ENCODE peak calls at places on chromosome 1, in seven cellular contexts. J, I, N, Q, B, F and L are unnamed samples.
A peak's percentile ranks its signal among the peaks of the same experiment; 100 is the strongest.

GRCh38 chr1:241990040-241990439 is 8.9 kb downstream of the MAP1LC3C start:
- DNase-seq in J (peak; percentile 94), I (peak; percentile 80), N (peak; percentile 61), Q (peak; percentile 92), B (peak; percentile 95), F (peak; percentile 23), L (peak; percentile 59)

GRCh38 chr1:67524143-67525052 is 94.2 kb upstream of the SERBP1 start:
- DNase-seq in J (no peak), I (no peak), N (no peak), Q (no peak), B (peak; percentile 27), F (no peak), L (no peak)

GRCh38 chr1:225999912-226000337 is 782 bp upstream of the SDE2 start:
- DNase-seq in J (peak; percentile 81), I (no peak), N (no peak), Q (peak; percentile 28), B (peak; percentile 9), F (no peak), L (no peak)

GRCh38 chr1:24562625-24563024 is 6.7 kb downstream of the NCMAP start:
- DNase-seq in J (no peak), I (no peak), N (no peak), Q (no peak), B (no peak), F (peak; percentile 45), L (no peak)

GRCh38 chr1:52427152-52427551 is 22.8 kb downstream of the PRPF38A start:
- DNase-seq in J (no peak), I (no peak), N (no peak), Q (no peak), B (no peak), F (no peak), L (no peak)

GRCh38 chr1:57881696-57882095 is 457.8 kb upstream of the DAB1 start:
- DNase-seq in J (no peak), I (no peak), N (no peak), Q (no peak), B (no peak), F (no peak), L (no peak)

GRCh38 chr1:208668991-208669390 is 424.8 kb upstream of the PLXNA2 start:
- DNase-seq in J (no peak), I (no peak), N (no peak), Q (peak; percentile 3), B (no peak), F (peak; percentile 75), L (no peak)

GRCh38 chr1:245771521-245772281 is 616.9 kb downstream of the KIF26B start:
- DNase-seq in J (peak; percentile 97), I (no peak), N (no peak), Q (peak; percentile 93), B (peak; percentile 97), F (peak; percentile 82), L (no peak)

GRCh38 chr1:64363616-64364015 is 106.3 kb upstream of the CACHD1 start:
- DNase-seq in J (no peak), I (no peak), N (no peak), Q (no peak), B (no peak), F (no peak), L (no peak)

GRCh38 chr1:38476111-38476783 is 383.3 kb downstream of the RRAGC start:
- DNase-seq in J (no peak), I (no peak), N (peak; percentile 58), Q (no peak), B (no peak), F (peak; percentile 63), L (no peak)

GRCh38 chr1:36125129-36125991 is at the start of gene COL8A2:
- DNase-seq in J (no peak), I (peak; percentile 49), N (peak; percentile 65), Q (no peak), B (no peak), F (peak; percentile 35), L (no peak)

GRCh38 chr1:227942716-227943261 is 4.9 kb downstream of the WNT9A start:
- DNase-seq in J (no peak), I (no peak), N (no peak), Q (no peak), B (no peak), F (no peak), L (no peak)

GRCh38 chr1:116286541-116286971 is 86.5 kb upstream of the ATP1A1 start:
- DNase-seq in J (peak; percentile 97), I (no peak), N (no peak), Q (peak; percentile 23), B (peak; percentile 87), F (no peak), L (no peak)

GRCh38 chr1:3902546-3902945 is 2.5 kb upstream of the C1orf174 start:
- DNase-seq in J (no peak), I (no peak), N (peak; percentile 15), Q (no peak), B (no peak), F (no peak), L (no peak)

GRCh38 chr1:8551057-8551456 is 233.1 kb downstream of the SLC45A1 start:
- DNase-seq in J (no peak), I (no peak), N (no peak), Q (no peak), B (no peak), F (no peak), L (no peak)

GRCh38 chr1:12339410-12339809 is 109.6 kb downstream of the VPS13D start:
- DNase-seq in J (no peak), I (no peak), N (no peak), Q (no peak), B (no peak), F (peak; percentile 21), L (no peak)

GRCh38 chr1:204464174-204464573 is 30.4 kb downstream of the PIK3C2B start:
- DNase-seq in J (no peak), I (no peak), N (no peak), Q (no peak), B (no peak), F (no peak), L (no peak)

GRCh38 chr1:1552263-1552639 is 11.8 kb upstream of the TMEM240 start:
- DNase-seq in J (no peak), I (no peak), N (no peak), Q (no peak), B (no peak), F (no peak), L (no peak)

GRCh38 chr1:1548591-1548990 is 8.2 kb upstream of the TMEM240 start:
- DNase-seq in J (no peak), I (no peak), N (no peak), Q (no peak), B (no peak), F (no peak), L (no peak)

GRCh38 chr1:1550591-1551432 is 10.4 kb upstream of the TMEM240 start:
- DNase-seq in J (peak; percentile 59), I (no peak), N (no peak), Q (peak; percentile 63), B (peak; percentile 61), F (peak; percentile 57), L (peak; percentile 35)

GRCh38 chr1:1551524-1552262 is 11.3 kb upstream of the TMEM240 start:
- DNase-seq in J (no peak), I (no peak), N (no peak), Q (no peak), B (no peak), F (no peak), L (peak; percentile 42)

GRCh38 chr1:1550087-1550486 is 9.7 kb upstream of the TMEM240 start:
- DNase-seq in J (no peak), I (no peak), N (no peak), Q (no peak), B (no peak), F (no peak), L (no peak)
- H3K4me3 ChIP-seq in J (no peak overlapping the region), I (no peak overlapping the region), N (no peak overlapping the region), Q (no peak overlapping the region), B (no peak overlapping the region), F (no peak overlapping the region), L (no peak overlapping the region)

DNA sequence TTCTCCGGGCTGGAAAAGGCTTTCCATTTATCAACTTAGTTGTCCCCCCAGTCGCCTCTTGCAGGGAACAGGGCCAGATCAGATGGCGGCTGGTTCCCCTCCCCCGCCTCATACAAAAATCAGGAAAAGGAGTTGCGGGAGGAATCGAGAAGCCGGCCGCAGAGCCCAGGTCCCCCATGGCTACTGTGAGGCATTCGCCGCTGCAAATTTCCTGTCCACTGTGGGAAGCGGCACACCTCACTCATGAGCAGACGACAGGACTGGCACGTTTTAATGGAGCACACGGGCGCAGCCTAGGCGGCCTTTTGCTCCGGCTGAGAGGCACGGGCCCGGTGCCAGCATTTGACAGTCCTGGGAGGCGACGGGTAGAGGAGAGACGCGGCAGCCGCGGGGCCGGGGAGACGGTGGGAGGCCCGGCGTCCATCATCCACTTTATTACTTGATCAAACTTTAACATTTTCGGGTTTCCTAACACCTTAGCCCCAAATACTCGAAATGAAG is 1.1 kb downstream of the GNG4 start:
- DNase-seq in J (no peak), I (peak; percentile 27), N (no peak), Q (no peak), B (no peak), F (peak; percentile 70), L (peak; percentile 28)
- H3K4me3 ChIP-seq in J (no peak overlapping the region), I (peak overlapping the region; percentile 60), N (peak overlapping the region; percentile 36), Q (no peak overlapping the region), B (no peak overlapping the region), F (peak overlapping the region; percentile 18), L (peak overlapping the region; percentile 42)

GRCh38 chr1:93977546-93977945 is 68.3 kb upstream of the GCLM start:
- DNase-seq in J (no peak), I (no peak), N (no peak), Q (peak; percentile 63), B (peak; percentile 66), F (no peak), L (no peak)

GRCh38 chr1:93979040-93979717 is 69.9 kb upstream of the GCLM start:
- DNase-seq in J (no peak), I (no peak), N (no peak), Q (no peak), B (no peak), F (no peak), L (no peak)

GRCh38 chr1:93980881-93981280 is 71.7 kb upstream of the GCLM start:
- DNase-seq in J (no peak), I (no peak), N (no peak), Q (peak; percentile 22), B (peak; percentile 24), F (no peak), L (no peak)

GRCh38 chr1:93980320-93980744 is 71.1 kb upstream of the GCLM start:
- DNase-seq in J (peak; percentile 30), I (no peak), N (no peak), Q (no peak), B (peak; percentile 22), F (peak; percentile 21), L (no peak)

GRCh38 chr1:93979718-93980319 is 70.6 kb upstream of the GCLM start:
- DNase-seq in J (peak; percentile 97), I (no peak), N (no peak), Q (peak; percentile 44), B (peak; percentile 98), F (no peak), L (no peak)
- H3K4me3 ChIP-seq in J (no peak overlapping the region), I (no peak overlapping the region), N (no peak overlapping the region), Q (no peak overlapping the region), B (no peak overlapping the region), F (no peak overlapping the region), L (no peak overlapping the region)

DNA sequence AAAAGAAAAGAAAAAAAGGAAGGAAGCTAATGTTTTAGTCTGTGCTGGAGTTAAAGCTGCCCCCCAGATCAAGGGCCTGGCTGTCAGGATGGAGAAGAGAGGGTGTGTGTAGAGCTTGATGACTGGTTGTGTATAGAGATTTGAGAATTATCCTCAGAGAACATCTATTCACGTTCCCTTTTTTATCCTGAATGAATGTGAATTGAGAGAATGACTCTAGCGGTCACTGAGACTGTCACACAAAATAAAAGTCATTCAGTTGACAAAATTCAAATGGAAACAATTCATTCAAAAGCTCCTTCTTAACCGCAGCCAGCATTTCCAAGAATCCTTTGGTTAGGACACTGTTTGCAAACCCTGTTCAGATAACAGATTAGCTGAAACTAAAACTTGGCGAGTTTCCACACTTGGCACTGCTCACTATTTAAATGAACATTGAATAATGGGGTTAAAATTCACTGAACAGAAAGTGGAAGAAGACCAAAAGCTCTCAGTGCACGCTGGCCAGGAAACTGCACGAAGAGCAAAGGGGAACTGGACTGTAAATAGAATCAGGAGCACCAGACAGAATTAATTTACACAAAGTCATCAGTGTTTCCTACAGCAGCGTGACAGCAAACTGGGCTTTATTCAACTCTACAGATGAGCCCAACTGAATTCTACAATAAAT is 13.6 kb upstream of the FAM89A start:
- DNase-seq in J (peak; percentile 87), I (no peak), N (no peak), Q (peak; percentile 83), B (peak; percentile 37), F (no peak), L (peak; percentile 43)
- H3K4me3 ChIP-seq in J (peak overlapping the region; percentile 4), I (no peak overlapping the region), N (peak overlapping the region; percentile 27), Q (no peak overlapping the region), B (peak overlapping the region; percentile 3), F (no peak overlapping the region), L (no peak overlapping the region)